ENCODE peak calls at places on chromosomes 2 and 18, in six cellular contexts. I, E, W, H, V and Q are unnamed samples.

GRCh38 chr2:172247203-172247602 is 144.5 kb upstream of the DLX2 start:
- DNase-seq in I (no peak), E (peak), W (no peak), H (no peak), V (no peak), Q (no peak)

GRCh38 chr18:48918660-48919415 is 31.9 kb downstream of the SMAD7 start:
- DNase-seq in I (no peak), E (no peak), W (no peak), H (no peak), V (no peak), Q (no peak)

GRCh38 chr2:147471126-147471525 is 373.7 kb upstream of the ACVR2A start:
- DNase-seq in I (no peak), E (no peak), W (no peak), H (no peak), V (no peak), Q (no peak)

GRCh38 chr2:48943436-48943835 is 187.9 kb upstream of the LHCGR start:
- DNase-seq in I (no peak), E (no peak), W (no peak), H (no peak), V (no peak), Q (peak)

GRCh38 chr2:128812183-128812940 is 493.7 kb upstream of the HS6ST1 start:
- DNase-seq in I (no peak), E (no peak), W (no peak), H (no peak), V (no peak), Q (no peak)

GRCh38 chr2:47486858-47487497 is 84.0 kb downstream of the MSH2 start:
- DNase-seq in I (peak), E (no peak), W (no peak), H (peak), V (no peak), Q (peak)

GRCh38 chr2:67877281-67877680 is 185.5 kb downstream of the C1D start:
- DNase-seq in I (no peak), E (no peak), W (peak), H (no peak), V (no peak), Q (no peak)

GRCh38 chr2:85523906-85524566 is 14.9 kb upstream of the MAT2A start:
- DNase-seq in I (no peak), E (no peak), W (peak), H (no peak), V (no peak), Q (peak)

GRCh38 chr2:54579682-54580349 is 123.7 kb downstream of the SPTBN1 start:
- DNase-seq in I (no peak), E (peak), W (no peak), H (peak), V (no peak), Q (no peak)

GRCh38 chr2:233161730-233162129 is 89.7 kb upstream of the ATG16L1 start:
- DNase-seq in I (no peak), E (no peak), W (no peak), H (no peak), V (no peak), Q (no peak)

GRCh38 chr18:9653390-9653789 is 39.0 kb upstream of the PPP4R1 start:
- DNase-seq in I (no peak), E (peak), W (peak), H (no peak), V (no peak), Q (no peak)

GRCh38 chr2:120177011-120177621 is 46.1 kb downstream of the TMEM185B start:
- DNase-seq in I (peak), E (no peak), W (no peak), H (peak), V (no peak), Q (no peak)

GRCh38 chr2:224263571-224264043 is 138.3 kb downstream of the FAM124B start:
- DNase-seq in I (no peak), E (no peak), W (no peak), H (no peak), V (no peak), Q (peak)

GRCh38 chr18:13558132-13558531 is 168.2 kb downstream of the FAM210A start:
- DNase-seq in I (peak), E (peak), W (peak), H (no peak), V (peak), Q (peak)

GRCh38 chr18:79786781-79787526 is 10.8 kb upstream of the KCNG2 start:
- DNase-seq in I (no peak), E (no peak), W (no peak), H (no peak), V (no peak), Q (peak)

GRCh38 chr2:205245652-205246051 is 436.6 kb upstream of the NRP2 start:
- DNase-seq in I (no peak), E (no peak), W (no peak), H (no peak), V (no peak), Q (peak)

GRCh38 chr2:113886479-113887383 is 3.2 kb upstream of the ACTR3 start:
- DNase-seq in I (peak), E (peak), W (no peak), H (peak), V (no peak), Q (peak)

GRCh38 chr2:209191139-209191538 is 232.7 kb upstream of the MAP2 start:
- DNase-seq in I (no peak), E (no peak), W (no peak), H (no peak), V (no peak), Q (no peak)

GRCh38 chr2:152864601-152865000 is 146.2 kb downstream of the ARL6IP6 start:
- DNase-seq in I (no peak), E (no peak), W (no peak), H (no peak), V (no peak), Q (no peak)

GRCh38 chr2:64880193-64880951 is 108.8 kb upstream of the SLC1A4 start:
- DNase-seq in I (no peak), E (no peak), W (no peak), H (no peak), V (no peak), Q (no peak)

GRCh38 chr2:54419855-54420550 is 36.1 kb upstream of the SPTBN1 start:
- DNase-seq in I (no peak), E (no peak), W (no peak), H (no peak), V (no peak), Q (no peak)

GRCh38 chr2:33190393-33190937 is 243.7 kb downstream of the LTBP1 start:
- DNase-seq in I (no peak), E (no peak), W (no peak), H (no peak), V (no peak), Q (peak)

GRCh38 chr2:18498531-18498930 is 61.9 kb downstream of the RDH14 start:
- DNase-seq in I (no peak), E (no peak), W (no peak), H (no peak), V (no peak), Q (no peak)

GRCh38 chr2:150280255-150280654 is 207.2 kb downstream of the RND3 start:
- DNase-seq in I (no peak), E (no peak), W (no peak), H (no peak), V (no peak), Q (peak)

GRCh38 chr2:54574107-54574859 is 118.2 kb downstream of the SPTBN1 start:
- DNase-seq in I (peak), E (peak), W (no peak), H (peak), V (no peak), Q (peak)

GRCh38 chr2:27073782-27074181 is 2.3 kb upstream of the OST4 start:
- DNase-seq in I (no peak), E (no peak), W (no peak), H (no peak), V (no peak), Q (peak)

GRCh38 chr2:203018181-203018580 is 3.5 kb downstream of the NBEAL1 start:
- DNase-seq in I (no peak), E (peak), W (no peak), H (peak), V (no peak), Q (peak)

GRCh38 chr2:211495339-211495738 is 938.9 kb downstream of the CPS1 start:
- DNase-seq in I (no peak), E (no peak), W (no peak), H (no peak), V (no peak), Q (no peak)

GRCh38 chr2:10029875-10030223 is 13.5 kb upstream of the KLF11 start:
- DNase-seq in I (no peak), E (no peak), W (no peak), H (no peak), V (no peak), Q (no peak)

GRCh38 chr2:43040084-43040854 is 186.1 kb downstream of the ZFP36L2 start:
- DNase-seq in I (peak), E (no peak), W (no peak), H (no peak), V (no peak), Q (no peak)

GRCh38 chr2:126802316-126802715 is 96.4 kb upstream of the TEX51 start:
- DNase-seq in I (no peak), E (no peak), W (no peak), H (no peak), V (no peak), Q (no peak)
- H2AFZ ChIP-seq in I (no peak), E (no peak), W (no peak), H (no peak), V (peak), Q (no peak)

DNA sequence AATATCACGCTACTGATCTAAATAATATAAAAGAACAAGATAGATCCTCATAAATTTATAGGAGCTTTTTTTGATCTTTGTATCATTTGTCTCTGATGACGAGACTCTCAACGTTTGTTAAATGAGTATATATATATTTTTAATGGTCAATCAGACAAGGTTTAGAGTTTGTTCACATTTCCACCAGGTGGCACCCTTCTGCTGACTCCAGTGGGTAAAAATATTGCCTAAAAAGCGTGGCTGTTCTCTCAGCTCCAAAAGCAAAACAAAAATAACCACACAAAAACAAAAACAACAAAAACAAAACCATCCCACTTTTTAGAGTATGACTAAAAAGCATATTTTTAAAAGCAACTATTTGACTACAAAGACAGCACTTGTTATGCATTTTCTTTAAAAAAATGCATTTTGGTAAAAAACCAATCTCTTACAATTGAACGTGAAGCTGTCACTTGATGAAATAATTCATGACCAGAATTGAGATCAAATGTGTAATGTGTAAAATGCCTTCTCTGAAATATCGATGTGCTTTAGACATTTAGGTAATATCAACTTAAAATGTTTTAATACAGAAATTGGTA is 723.2 kb downstream of the DPP10 start:
- DNase-seq in I (peak), E (peak), W (peak), H (no peak), V (no peak), Q (peak)
- TF ChIP-seq USF2 in I (no peak), E (no peak), W (no peak), H (no peak), V (no peak), Q (no peak)

DNA sequence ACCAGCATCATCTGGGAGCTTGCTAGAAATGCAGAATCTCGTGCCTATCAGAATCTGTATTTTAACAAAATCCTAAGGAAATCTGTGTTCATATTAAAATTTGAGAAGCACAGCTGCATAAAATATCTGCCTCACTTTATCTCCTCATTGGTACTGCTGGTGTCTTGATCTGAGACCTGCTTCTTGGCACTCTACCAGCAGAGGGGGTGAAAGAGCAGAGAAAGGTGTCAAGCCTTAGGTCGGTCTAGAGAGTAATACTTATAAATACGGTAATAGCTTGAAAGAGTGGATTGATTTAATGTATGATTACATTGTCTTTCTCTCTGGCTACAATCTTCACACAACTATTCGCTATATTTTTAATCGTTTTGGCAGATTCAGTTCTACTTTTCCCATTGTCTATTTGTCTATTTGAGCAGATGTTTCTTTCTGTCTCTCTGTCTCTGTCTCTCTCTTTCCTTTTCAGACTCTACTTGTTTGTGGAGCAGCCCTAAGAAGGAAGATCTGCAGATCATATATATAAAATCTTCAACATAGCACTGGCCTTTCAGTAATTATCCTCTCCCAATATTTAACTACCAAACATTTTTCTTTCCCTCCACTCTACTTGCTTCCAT is 1.7 kb upstream of the GCG start:
- DNase-seq in I (peak), E (peak), W (peak), H (no peak), V (peak), Q (peak)
- H2AFZ ChIP-seq in I (no peak), E (no peak), W (no peak), H (no peak), V (no peak), Q (no peak)

GRCh38 chr18:42053188-42053781 is 98.3 kb downstream of the PIK3C3 start:
- DNase-seq in I (peak), E (peak), W (peak), H (peak), V (no peak), Q (peak)
- TF ChIP-seq USF2 in I (no peak), E (no peak), W (no peak), H (no peak), V (no peak), Q (no peak)

GRCh38 chr2:219643084-219643473 is 15.6 kb downstream of the SLC4A3 start:
- DNase-seq in I (no peak), E (no peak), W (no peak), H (no peak), V (no peak), Q (no peak)
- H2AFZ ChIP-seq in I (peak), E (no peak), W (no peak), H (peak), V (peak), Q (no peak)